ENCODE peak calls at places on chromosomes 16 and 17, in seven cellular contexts. I, D, B, N, K, M and O are unnamed samples.

GRCh38 chr17:82030470-82031302 is 792 bp upstream of the RAC3 start:
- DNase-seq in N (peak), D (peak), B (peak), I (peak), M (peak), K (peak), O (peak)

GRCh38 chr17:78624461-78625216 is 47.4 kb upstream of the DNAH17 start:
- DNase-seq in D (no peak), K (no peak), N (no peak), B (no peak), M (no peak), I (no peak), O (no peak)

GRCh38 chr16:69939821-69940585 is 11.1 kb upstream of the CLEC18A start:
- DNase-seq in M (no peak), D (no peak), K (no peak), I (no peak), B (no peak), N (no peak), O (no peak)

GRCh38 chr16:67163164-67163902 is 1.2 kb upstream of the HSF4 start:
- DNase-seq in M (no peak), D (no peak), K (no peak), I (peak), N (no peak), B (no peak), O (no peak)

GRCh38 chr17:18946536-18946935 is 5.4 kb upstream of the SLC5A10 start:
- DNase-seq in B (no peak), D (no peak), I (no peak), M (no peak), N (no peak), K (no peak), O (no peak)

GRCh38 chr16:364595-365491 is 5.5 kb downstream of the MRPL28 start:
- DNase-seq in D (no peak), B (no peak), I (no peak), N (no peak), K (peak), M (no peak), O (no peak)

GRCh38 chr16:88356727-88357199 is 26.0 kb upstream of the ZNF469 start:
- DNase-seq in K (no peak), I (no peak), N (no peak), M (no peak), D (no peak), B (no peak), O (no peak)

GRCh38 chr17:81927145-81927652 is 336 bp downstream of the MAFG start:
- DNase-seq in M (no peak), K (peak), D (no peak), B (no peak), I (no peak), N (no peak), O (no peak)

GRCh38 chr16:75048546-75048945 is 49.7 kb downstream of the ZNRF1 start:
- DNase-seq in N (no peak), K (no peak), I (no peak), D (no peak), B (peak), M (no peak), O (no peak)

GRCh38 chr16:69754143-69754468 is 620 bp downstream of the NOB1 start:
- DNase-seq in M (no peak), I (no peak), N (no peak), B (no peak), D (no peak), K (no peak), O (no peak)

GRCh38 chr16:49335828-49336227 is 37.8 kb upstream of the C16orf78 start:
- DNase-seq in D (no peak), K (no peak), M (no peak), I (no peak), B (no peak), N (no peak), O (no peak)

GRCh38 chr16:55495616-55496289 is 13.1 kb upstream of the LPCAT2 start:
- DNase-seq in M (no peak), B (no peak), I (no peak), N (no peak), K (no peak), D (peak), O (no peak)

GRCh38 chr16:11671676-11672075 is 3.4 kb downstream of the SNN start:
- DNase-seq in I (no peak), M (no peak), B (no peak), D (no peak), K (no peak), N (no peak), O (no peak)
- H3K27ac ChIP-seq in I (no peak), M (no peak), B (no peak), D (no peak), K (no peak), N (no peak), O (no peak)

GRCh38 chr17:20224379-20224778 is 215.2 kb downstream of the SPECC1 start:
- DNase-seq in N (no peak), B (no peak), D (no peak), I (no peak), M (no peak), K (no peak), O (no peak)

GRCh38 chr17:20223808-20224328 is 214.7 kb downstream of the SPECC1 start:
- DNase-seq in B (no peak), M (no peak), D (no peak), I (no peak), N (no peak), K (no peak), O (no peak)

GRCh38 chr17:20226814-20227482 is 217.8 kb downstream of the SPECC1 start:
- DNase-seq in K (peak), M (peak), B (peak), N (peak), D (peak), I (peak), O (peak)

GRCh38 chr17:20228410-20228809 is 219.3 kb downstream of the SPECC1 start:
- DNase-seq in B (no peak), D (no peak), K (no peak), M (no peak), I (no peak), N (no peak), O (no peak)

DNA sequence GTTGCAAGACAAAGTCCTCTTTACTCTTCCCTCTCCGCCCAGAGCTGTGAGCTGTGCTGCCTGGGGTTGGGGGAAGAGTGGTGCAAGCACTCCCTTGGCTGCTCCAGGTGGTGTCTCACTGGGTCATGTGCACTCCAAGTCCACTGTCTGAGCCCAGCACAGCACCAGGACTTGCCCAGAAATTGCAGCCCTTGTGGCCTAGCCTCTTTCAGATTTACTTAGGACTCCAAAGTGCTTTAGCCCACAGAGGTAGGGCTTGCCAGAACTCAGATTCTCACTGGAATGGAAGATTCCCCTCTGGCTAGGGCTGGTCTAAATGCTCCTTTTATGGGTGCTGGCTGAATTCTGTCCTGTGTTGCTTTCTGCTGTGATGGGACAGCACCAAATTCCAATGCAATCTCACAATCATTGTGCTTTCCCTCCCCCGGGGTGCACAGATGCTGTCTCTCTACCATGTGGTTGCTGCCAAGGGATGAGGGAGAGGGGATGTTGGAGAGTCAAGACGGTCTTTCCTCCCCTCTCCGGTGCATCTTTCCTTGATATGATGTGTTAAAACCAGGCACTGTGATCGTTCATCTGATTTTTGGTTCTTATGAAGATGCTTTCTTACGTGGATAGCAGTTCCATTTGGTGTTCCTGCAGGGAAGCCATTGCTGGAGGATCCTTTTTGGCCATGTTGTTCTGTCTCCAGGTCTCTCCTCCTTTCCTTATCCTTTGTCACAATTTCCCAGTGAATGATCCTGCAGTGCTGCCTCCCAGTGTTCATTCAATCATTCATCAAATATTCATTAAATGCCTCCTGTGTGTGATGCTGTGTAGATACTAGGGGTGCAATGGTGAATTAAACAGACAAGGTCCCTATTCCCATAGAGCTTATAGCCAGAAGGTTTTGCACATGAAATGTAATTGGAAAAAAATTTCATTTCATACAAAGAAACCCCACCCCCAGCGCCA is 216.3 kb downstream of the SPECC1 start:
- DNase-seq in D (no peak), K (no peak), M (no peak), B (no peak), N (no peak), I (peak), O (peak)
- H3K27ac ChIP-seq in D (no peak), K (no peak), M (no peak), B (no peak), N (no peak), I (peak), O (no peak)

GRCh38 chr17:76178124-76178523 is 37.1 kb upstream of the FOXJ1 start:
- DNase-seq in B (no peak), M (no peak), D (no peak), K (no peak), I (no peak), N (no peak), O (no peak)
- H3K27ac ChIP-seq in B (no peak), M (no peak), D (no peak), K (no peak), I (no peak), N (no peak), O (no peak)

GRCh38 chr17:79993390-79994221 is 42.1 kb downstream of the TBC1D16 start:
- DNase-seq in K (no peak), D (peak), M (no peak), B (peak), I (no peak), N (peak), O (peak)

GRCh38 chr17:79991140-79991923 is 44.3 kb downstream of the TBC1D16 start:
- DNase-seq in M (peak), N (peak), B (peak), I (peak), D (peak), K (peak), O (peak)

GRCh38 chr17:79994602-79995001 is 41.1 kb downstream of the TBC1D16 start:
- DNase-seq in B (no peak), M (no peak), K (no peak), I (no peak), D (no peak), N (no peak), O (no peak)

GRCh38 chr17:79991924-79992656 is 43.6 kb downstream of the TBC1D16 start:
- DNase-seq in M (no peak), B (peak), I (no peak), N (peak), D (no peak), K (no peak), O (no peak)

GRCh38 chr17:79992657-79993389 is 42.8 kb downstream of the TBC1D16 start:
- DNase-seq in K (no peak), D (no peak), N (no peak), B (no peak), M (no peak), I (no peak), O (no peak)
- H3K27ac ChIP-seq in K (no peak), D (peak), N (peak), B (peak), M (no peak), I (no peak), O (no peak)

DNA sequence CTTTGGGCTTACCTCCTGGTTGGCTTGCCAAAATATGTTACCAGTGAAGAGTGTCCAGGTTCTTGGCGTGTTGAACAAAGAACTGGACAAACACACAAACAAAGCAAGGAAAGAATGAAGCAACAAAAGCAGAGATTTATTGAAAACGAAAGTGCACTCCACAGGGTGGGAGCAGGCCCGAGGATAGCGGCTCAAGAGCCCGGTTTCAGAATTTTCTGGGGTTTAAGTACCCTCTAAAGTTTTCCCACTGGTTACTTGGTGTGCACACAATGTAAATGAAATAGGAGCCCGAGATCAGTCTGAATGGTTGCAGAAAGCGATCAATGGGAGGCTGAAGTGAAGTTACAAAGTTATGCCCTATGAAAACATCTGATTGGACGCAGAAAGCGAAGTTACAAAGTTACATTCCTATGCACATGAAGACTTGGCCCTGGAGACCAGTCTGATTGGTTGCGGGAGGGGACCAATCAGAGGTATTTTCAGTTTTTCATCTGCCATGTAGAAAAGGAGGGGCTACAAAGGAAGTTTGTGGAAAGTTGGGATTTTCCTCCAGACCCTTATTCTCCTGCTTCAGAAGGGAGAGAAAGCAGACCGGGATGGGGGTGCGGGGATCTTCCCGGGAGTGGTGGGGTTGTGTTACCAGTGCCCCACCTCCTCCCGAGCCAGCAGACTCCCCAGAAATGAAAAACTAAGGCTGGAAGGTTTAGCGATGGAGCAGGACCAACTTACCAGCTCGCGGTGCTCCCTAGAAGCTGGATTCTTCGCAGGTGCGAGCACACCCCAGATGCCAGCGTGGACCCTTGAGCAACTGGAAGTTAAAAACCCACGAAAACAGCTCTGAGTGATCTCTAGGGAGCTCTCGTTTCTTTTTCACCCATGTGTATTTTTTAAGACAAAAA is at the start of gene SLFN12:
- DNase-seq in I (no peak), N (peak), B (peak), K (no peak), D (peak), M (peak), O (peak)
- H3K27ac ChIP-seq in I (peak), N (peak), B (peak), K (no peak), D (peak), M (peak), O (peak)

DNA sequence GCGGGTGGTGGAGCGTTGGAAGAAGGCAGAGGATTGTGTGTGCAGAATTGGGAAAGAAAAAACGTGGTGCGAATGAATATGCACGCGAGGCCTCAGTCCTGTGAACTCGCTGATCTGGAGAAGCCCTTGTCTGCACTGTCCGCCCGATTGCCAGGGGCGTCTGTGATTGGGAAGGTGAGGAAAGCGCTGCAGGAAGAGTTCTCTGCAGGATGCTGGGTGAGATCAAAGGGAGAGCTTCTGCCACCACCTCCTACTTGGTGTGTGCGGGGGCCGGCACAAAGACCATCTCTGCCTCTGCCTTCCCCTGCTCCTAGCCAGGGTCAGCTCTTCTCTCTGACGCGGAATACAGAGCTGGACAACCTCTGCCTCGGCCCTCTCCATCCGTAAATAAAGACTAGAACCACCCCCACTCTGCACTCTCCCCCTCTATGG is 841 bp upstream of the RAB5C start:
- DNase-seq in N (no peak), B (no peak), M (no peak), K (no peak), D (no peak), I (no peak), O (no peak)
- H3K27ac ChIP-seq in N (no peak), B (no peak), M (no peak), K (no peak), D (no peak), I (peak), O (no peak)

GRCh38 chr17:1467258-1467657 is 11.2 kb upstream of the CRK start:
- DNase-seq in D (no peak), K (no peak), M (no peak), N (no peak), I (no peak), B (no peak), O (no peak)

GRCh38 chr17:1461193-1461944 is 5.3 kb upstream of the CRK start:
- DNase-seq in K (no peak), M (no peak), B (no peak), I (no peak), D (no peak), N (no peak), O (no peak)

GRCh38 chr17:1462164-1463112 is 6.4 kb upstream of the CRK start:
- DNase-seq in I (no peak), M (no peak), D (no peak), N (no peak), K (no peak), B (no peak), O (peak)

GRCh38 chr17:1467898-1468492 is 12.0 kb upstream of the CRK start:
- DNase-seq in M (peak), I (no peak), K (no peak), B (no peak), N (no peak), D (no peak), O (peak)

DNA sequence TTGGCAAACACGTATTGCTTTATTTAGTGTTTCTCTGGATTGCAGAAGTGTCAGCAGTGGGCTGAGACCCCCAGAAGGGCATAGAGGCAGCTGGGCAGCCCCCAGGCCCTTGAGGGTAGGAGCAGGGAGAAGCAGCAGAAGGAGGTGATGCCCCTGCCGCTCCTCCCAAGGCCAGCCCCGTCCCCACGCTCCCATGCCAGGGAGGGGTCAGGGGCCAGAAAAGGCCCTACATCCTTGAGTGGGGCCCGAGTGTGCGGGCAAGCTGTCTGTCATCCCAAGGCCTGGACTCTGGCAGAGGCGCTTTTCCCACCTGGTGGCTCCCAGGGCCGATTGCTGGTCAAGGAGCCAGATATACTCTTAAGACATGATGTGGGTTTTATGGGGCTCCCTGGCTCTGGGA is 8.2 kb upstream of the CRK start:
- DNase-seq in N (no peak), B (no peak), I (no peak), D (no peak), M (no peak), K (no peak), O (no peak)
- H3K27ac ChIP-seq in N (no peak), B (no peak), I (no peak), D (no peak), M (no peak), K (no peak), O (no peak)